ENCODE peak calls at places on chromosomes 5 and 9, in four cellular contexts. P is stimulated activated CD8-positive, alpha-beta memory T cell treated with anti-CD3 and anti-CD28 coated beads, Interleukin-15, amount 100 ng/mL, for 48 hours; K is NCI-H1092 treated with DMSO at 0.1 percent for 48 hours; V is HT1080. U is an unnamed sample.

GRCh38 chr5:71877511-71877910 is 158.4 kb downstream of the CARTPT start:
- DNase-seq in P (no peak), K (no peak), V (no peak), U (no peak)

GRCh38 chr9:86176468-86176867 is 77.1 kb upstream of the GOLM1 start:
- DNase-seq in P (no peak), K (peak; percentile 96), V (peak; percentile 32), U (no peak)

GRCh38 chr5:124806026-124806856 is 59.8 kb upstream of the ZNF608 start:
- DNase-seq in P (no peak), K (peak; percentile 90), V (peak; percentile 44), U (no peak)

GRCh38 chr9:130912932-130913598 is 16.5 kb upstream of the QRFP start:
- DNase-seq in P (no peak), K (no peak), V (no peak), U (no peak)

GRCh38 chr5:72452515-72453259 is 54.5 kb downstream of the ZNF366 start:
- DNase-seq in P (no peak), K (no peak), V (peak; percentile 86), U (no peak)

GRCh38 chr9:133782157-133783130 is 44.3 kb upstream of the SARDH start:
- DNase-seq in P (peak; percentile 36), K (peak; percentile 48), V (peak; percentile 39), U (peak; percentile 84)

GRCh38 chr9:137034039-137034708 is 2.3 kb upstream of the FUT7 start:
- DNase-seq in P (no peak), K (no peak), V (no peak), U (no peak)

GRCh38 chr9:137757139-137757538 is 120.4 kb upstream of the CACNA1B start:
- DNase-seq in P (no peak), K (no peak), V (no peak), U (no peak)

GRCh38 chr5:124421584-124421983 is 324.9 kb downstream of the ZNF608 start:
- DNase-seq in P (no peak), K (no peak), V (no peak), U (peak; percentile 28)

GRCh38 chr9:119088002-119088401 is 281.2 kb downstream of the BRINP1 start:
- DNase-seq in P (no peak), K (peak; percentile 12), V (no peak), U (no peak)

GRCh38 chr9:370081-370480 is 155.4 kb downstream of the DOCK8 start:
- DNase-seq in P (no peak), K (no peak), V (no peak), U (no peak)

GRCh38 chr5:53777864-53778618 is 217.6 kb downstream of the NDUFS4 start:
- DNase-seq in P (no peak), K (no peak), V (no peak), U (no peak)

GRCh38 chr9:129422843-129423700 is 197.8 kb downstream of the C9orf50 start:
- DNase-seq in P (no peak), K (no peak), V (peak; percentile 43), U (no peak)

GRCh38 chr5:171867786-171868185 is 82.2 kb downstream of the SMIM23 start:
- DNase-seq in P (no peak), K (no peak), V (peak; percentile 24), U (no peak)

GRCh38 chr5:100667021-100667671 is 132.0 kb downstream of the FAM174A start:
- DNase-seq in P (no peak), K (no peak), V (peak; percentile 77), U (no peak)

GRCh38 chr9:133916159-133916541 is 76.0 kb downstream of the VAV2 start:
- DNase-seq in P (no peak), K (no peak), V (no peak), U (no peak)

U was measured in NAMALWA.